ENCODE peak calls at places on chromosomes 13 and 19, in five cellular contexts. W is dorsolateral prefrontal cortex, G is OCI-LY7, M is upper lobe of left lung, Z is transverse colon. K is an unnamed sample.

GRCh38 chr13:22061806-22062391 is 391.0 kb downstream of the FGF9 start:
- DNase-seq in Z (no peak), G (no peak), W (no peak), M (no peak), K (no peak)

GRCh38 chr19:23437901-23438300 is 42.6 kb upstream of the ZNF91 start:
- DNase-seq in M (no peak), Z (no peak), G (peak), W (no peak), K (no peak)

GRCh38 chr13:114045113-114045735 is 71.3 kb upstream of the C13orf46 start:
- DNase-seq in Z (no peak), W (no peak), G (no peak), M (no peak), K (no peak)

GRCh38 chr13:95874286-95874685 is 178.9 kb downstream of the UGGT2 start:
- DNase-seq in Z (no peak), W (no peak), M (no peak), G (no peak), K (no peak)

GRCh38 chr19:6343462-6343861 is 10.1 kb upstream of the ACER1 start:
- DNase-seq in M (no peak), G (peak), Z (no peak), W (no peak), K (no peak)

GRCh38 chr19:1279782-1280341 is 4.5 kb downstream of the FAM174C start:
- DNase-seq in W (peak), Z (peak), G (peak), M (peak), K (no peak)

GRCh38 chr19:30363073-30363472 is 9.1 kb upstream of the ZNF536 start:
- DNase-seq in Z (no peak), W (no peak), G (no peak), M (peak), K (no peak)

GRCh38 chr13:109951491-109951890 is 165.1 kb upstream of the IRS2 start:
- DNase-seq in M (no peak), G (no peak), W (no peak), Z (no peak), K (no peak)

GRCh38 chr13:113053376-113053775 is 52.2 kb upstream of the F7 start:
- DNase-seq in G (no peak), W (peak), Z (no peak), M (no peak), K (no peak)

GRCh38 chr19:43872547-43873336 is 45.6 kb downstream of the ZNF283 start:
- DNase-seq in G (no peak), W (no peak), Z (no peak), M (no peak), K (no peak)

GRCh38 chr19:23436944-23437343 is 41.7 kb upstream of the ZNF91 start:
- DNase-seq in Z (no peak), G (peak), W (no peak), M (no peak), K (no peak)

GRCh38 chr13:32475403-32475802 is 47.5 kb upstream of the N4BP2L1 start:
- DNase-seq in G (no peak), Z (no peak), M (no peak), W (no peak), K (no peak)

GRCh38 chr13:101535192-101535746 is 82.8 kb downstream of the ITGBL1 start:
- DNase-seq in G (no peak), M (no peak), W (no peak), Z (no peak), K (no peak)

GRCh38 chr13:43784491-43784890 is 2.3 kb downstream of the ENOX1 start:
- DNase-seq in G (no peak), Z (no peak), M (no peak), W (no peak), K (no peak)

GRCh38 chr19:48624791-48625723 is 5.8 kb downstream of the SPHK2 start:
- DNase-seq in W (no peak), M (peak), Z (peak), G (no peak), K (no peak)

GRCh38 chr19:1841209-1841924 is 6.9 kb downstream of the REXO1 start:
- DNase-seq in G (no peak), M (no peak), Z (no peak), W (no peak), K (no peak)

GRCh38 chr13:52695856-52696255 is 43.2 kb downstream of the SUGT1 start:
- DNase-seq in M (no peak), Z (no peak), G (no peak), W (no peak), K (no peak)

GRCh38 chr13:97109841-97110492 is 112.2 kb upstream of the MBNL2 start:
- DNase-seq in Z (peak), M (peak), G (peak), W (peak), K (peak)

GRCh38 chr13:77009011-77009410 is 17.1 kb downstream of the CLN5 start:
- DNase-seq in W (no peak), Z (no peak), G (no peak), M (no peak), K (no peak)

GRCh38 chr19:55305491-55305890 is 19.6 kb downstream of the TMEM150B start:
- DNase-seq in W (no peak), M (peak), G (peak), Z (no peak), K (no peak)

GRCh38 chr19:28737021-28737525 is 475.9 kb downstream of the UQCRFS1 start:
- DNase-seq in G (peak), Z (no peak), M (no peak), W (no peak), K (no peak)

GRCh38 chr19:55441692-55442321 is 1.3 kb downstream of the SHISA7 start:
- DNase-seq in G (no peak), M (no peak), W (no peak), Z (no peak), K (no peak)

DNA sequence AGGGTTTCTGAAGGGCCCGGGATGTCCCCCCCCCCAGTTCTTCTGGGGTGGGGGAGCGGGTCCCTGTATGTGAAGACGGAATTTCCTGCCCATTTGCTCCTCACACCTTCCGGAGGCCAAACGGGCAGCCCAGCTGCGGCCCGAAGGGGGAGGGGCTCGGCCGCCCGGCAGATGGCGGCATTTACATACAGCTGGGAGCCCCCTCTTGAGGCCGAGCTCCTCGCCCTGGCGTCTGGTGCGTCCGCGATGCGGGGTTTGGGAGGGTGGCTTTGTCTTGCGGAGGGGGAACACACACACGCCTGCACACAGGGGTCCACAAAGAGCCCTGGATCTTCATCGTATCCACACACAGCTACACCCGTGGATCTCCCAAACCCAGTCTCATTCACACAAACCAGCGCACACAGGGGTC is 891 bp upstream of the DLL3 start:
- DNase-seq in Z (peak), W (peak), M (no peak), G (peak), K (no peak)
- TF ChIP-seq CTCF in Z (peak), W (peak), M (peak), G (peak), K (no peak)

GRCh38 chr19:34426096-34426661 is 2.0 kb upstream of the UBA2 start:
- DNase-seq in W (no peak), M (no peak), Z (no peak), G (no peak), K (no peak)

GRCh38 chr19:34429553-34429952 is 1.4 kb downstream of the UBA2 start:
- DNase-seq in Z (no peak), W (no peak), G (no peak), M (no peak), K (no peak)

GRCh38 chr19:34431681-34432402 is 3.7 kb downstream of the UBA2 start:
- DNase-seq in G (no peak), Z (no peak), W (no peak), M (no peak), K (no peak)

GRCh38 chr19:34430738-34431625 is 2.8 kb downstream of the UBA2 start:
- DNase-seq in W (no peak), Z (no peak), M (no peak), G (peak), K (no peak)

DNA sequence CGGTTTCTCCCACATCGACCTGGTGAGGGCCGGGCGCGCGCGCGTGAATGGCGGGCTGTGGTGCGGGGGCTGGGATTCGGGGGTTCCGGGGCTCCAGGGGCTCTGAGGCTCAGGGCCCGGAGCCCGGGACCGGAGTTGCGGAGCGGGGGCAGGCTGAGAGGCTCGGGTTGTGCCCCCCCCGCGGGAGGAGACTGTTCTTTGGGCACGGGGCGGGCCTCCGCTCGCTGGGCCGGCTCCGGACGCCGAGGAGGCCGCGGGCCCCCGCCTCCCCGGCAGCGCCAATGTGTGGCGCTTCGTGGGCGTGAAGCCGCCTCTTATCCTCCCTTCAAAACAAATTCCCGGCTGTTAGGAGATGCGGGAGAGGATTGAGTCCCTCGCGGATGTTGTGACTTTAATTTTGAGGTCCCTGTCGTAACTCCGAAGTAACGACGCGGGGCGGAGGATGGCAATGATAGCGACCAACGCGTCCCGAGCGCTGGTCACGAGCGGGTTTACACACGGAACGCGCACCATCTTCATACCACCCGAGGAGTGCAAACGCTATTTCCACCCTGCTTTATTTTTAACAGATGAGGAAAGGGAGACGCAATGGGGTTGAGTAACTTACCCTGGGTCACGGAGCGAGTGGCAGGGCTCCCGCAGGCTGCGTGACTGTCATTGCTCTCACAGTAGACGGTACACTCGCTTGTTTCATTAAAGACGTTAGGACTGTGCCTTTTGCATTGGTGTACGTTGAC is 536 bp downstream of the UBA2 start:
- DNase-seq in W (peak), Z (peak), G (peak), M (peak), K (no peak)
- TF ChIP-seq CTCF in W (no peak), Z (no peak), G (no peak), M (no peak), K (no peak)

DNA sequence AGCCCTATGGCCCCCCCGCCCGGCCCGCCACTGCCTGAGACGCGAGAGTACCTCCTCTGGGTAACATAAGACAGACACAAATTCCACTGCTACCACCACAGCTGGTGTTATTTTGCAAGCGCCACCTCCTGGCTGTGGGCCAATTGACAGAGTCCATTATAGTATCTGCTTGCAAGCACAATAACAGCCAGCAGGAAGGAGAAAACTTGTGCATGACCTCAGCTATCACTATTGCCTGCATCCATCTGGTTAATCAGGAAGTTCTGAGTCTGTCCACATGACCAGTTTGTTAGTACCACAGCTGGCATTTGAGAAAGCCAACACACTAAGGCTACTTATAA is 25.3 kb upstream of the OR10H2 start:
- DNase-seq in Z (peak), M (peak), G (peak), W (no peak), K (peak)
- TF ChIP-seq CTCF in Z (no peak), M (no peak), G (peak), W (no peak), K (no peak)

DNA sequence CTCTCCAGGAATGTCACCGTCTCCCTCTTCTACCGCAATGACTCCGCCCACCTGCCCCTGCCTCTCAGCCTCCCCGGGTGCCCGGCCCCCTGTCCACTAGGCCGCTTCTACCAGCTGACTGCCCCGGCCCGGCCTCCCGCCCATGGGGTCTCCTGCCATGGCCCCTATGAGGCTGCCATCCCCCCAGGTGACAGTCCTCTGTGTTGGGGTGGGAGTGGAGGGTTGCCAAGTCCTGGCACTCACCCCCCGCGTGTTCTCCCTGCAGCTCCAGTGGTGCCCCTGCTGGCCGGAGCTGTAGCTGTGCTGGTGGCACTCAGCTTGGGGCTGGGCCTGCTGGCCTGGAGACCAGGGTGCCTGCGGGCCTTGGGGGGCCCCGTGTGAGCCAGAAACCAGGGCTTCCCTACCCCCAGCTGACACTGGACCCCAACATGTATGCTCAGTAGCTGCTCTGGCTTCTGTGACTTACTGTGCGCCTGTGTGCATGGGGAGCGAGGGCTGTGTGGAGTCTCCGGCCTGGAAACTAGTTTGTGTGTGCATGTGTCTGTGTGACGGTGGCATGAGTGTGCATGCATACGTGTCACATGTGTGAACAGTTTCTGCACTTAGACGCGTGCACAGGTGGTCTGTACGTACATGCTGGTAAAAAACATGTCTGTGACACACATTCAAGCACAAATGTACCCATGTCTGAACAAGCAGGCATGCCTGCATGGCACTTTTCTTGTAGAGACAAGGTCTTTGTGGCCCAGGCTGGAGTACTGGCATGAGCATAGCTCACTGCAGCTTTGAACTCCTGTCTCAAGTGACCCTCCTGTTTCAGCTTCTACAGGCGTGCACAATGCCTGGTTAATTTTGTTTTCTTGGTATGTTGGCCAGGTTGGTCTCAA is 4.8 kb downstream of the ACP4 start:
- DNase-seq in W (no peak), Z (no peak), M (no peak), G (peak), K (no peak)
- TF ChIP-seq CTCF in W (no peak), Z (no peak), M (no peak), G (peak), K (no peak)

K was measured in omental fat pad.